ENCODE peak calls at places on chromosomes 11 and 22, in four cellular contexts. N, P, H and C are unnamed samples.
A peak's percentile ranks its signal among the peaks of the same experiment; 100 is the strongest.

GRCh38 chr11:25293166-25293565 is 796.3 kb downstream of the LUZP2 start:
- DNase-seq in H (no peak), P (no peak), N (no peak), C (no peak)

GRCh38 chr11:26573896-26574295 is 1.8 kb upstream of the MUC15 start:
- DNase-seq in H (no peak), N (no peak), P (no peak), C (no peak)

GRCh38 chr22:37639070-37639760 is at the start of gene SH3BP1:
- DNase-seq in P (peak; percentile 81), N (peak; percentile 73), H (peak; percentile 57), C (peak; percentile 70)

GRCh38 chr11:85634747-85635146 is 6.4 kb downstream of the TMEM126B start:
- DNase-seq in N (no peak), P (no peak), H (peak; percentile 11), C (no peak)

GRCh38 chr22:22085702-22086500 is 103.3 kb upstream of the TOP3B start:
- DNase-seq in H (no peak), P (no peak), N (peak; percentile 76), C (no peak)

GRCh38 chr11:8338138-8338537 is 74.5 kb upstream of the LMO1 start:
- DNase-seq in H (peak; percentile 18), P (peak; percentile 82), N (peak; percentile 74), C (peak; percentile 79)

GRCh38 chr11:69434341-69434960 is 47.0 kb upstream of the LINC01488 start:
- DNase-seq in N (no peak), H (no peak), P (peak; percentile 71), C (no peak)

GRCh38 chr11:58562375-58562800 is 13.3 kb downstream of the LPXN start:
- DNase-seq in H (peak; percentile 47), P (no peak), N (no peak), C (no peak)

GRCh38 chr11:20835561-20835960 is 166.2 kb downstream of the NELL1 start:
- DNase-seq in N (no peak), P (no peak), H (no peak), C (no peak)

GRCh38 chr11:3088806-3089205 is 31.6 kb upstream of the CARS1 start:
- DNase-seq in N (no peak), P (no peak), H (no peak), C (no peak)

GRCh38 chr11:133952199-133953190 is 4.3 kb downstream of the IGSF9B start:
- DNase-seq in N (no peak), H (no peak), P (no peak), C (no peak)

GRCh38 chr22:28426346-28427132 is 253.1 kb downstream of the TTC28 start:
- DNase-seq in P (no peak), H (peak; percentile 15), N (no peak), C (no peak)

GRCh38 chr11:77040401-77040777 is 6.2 kb downstream of the B3GNT6 start:
- DNase-seq in N (no peak), H (no peak), P (no peak), C (no peak)

GRCh38 chr11:59172345-59173079 is 580 bp downstream of the DTX4 start:
- DNase-seq in N (no peak), H (peak; percentile 10), P (peak; percentile 56), C (peak; percentile 15)

GRCh38 chr22:44410396-44411056 is 87.5 kb downstream of the RTL6 start:
- DNase-seq in N (no peak), P (no peak), H (no peak), C (no peak)

DNA sequence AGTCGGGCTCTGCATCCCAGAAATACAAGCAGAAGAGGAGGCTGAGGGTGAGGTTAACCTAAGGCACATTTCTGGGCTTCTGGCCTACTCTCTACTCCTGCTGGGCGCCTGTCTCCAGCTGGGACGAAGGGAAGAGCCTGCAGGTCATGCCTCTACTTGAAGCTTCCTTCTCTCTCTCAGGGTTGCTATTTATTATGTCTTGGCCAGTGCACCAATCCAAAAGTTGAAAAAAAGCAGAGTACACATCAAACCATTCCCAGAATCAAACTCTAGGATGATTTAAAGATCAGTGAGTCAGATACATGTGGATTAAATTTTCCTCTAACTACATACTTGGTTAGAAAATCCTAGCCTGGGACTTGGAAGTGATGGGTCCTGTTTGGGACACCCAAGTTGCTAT is 60.2 kb upstream of the CDON start:
- DNase-seq in H (no peak), P (no peak), N (no peak), C (no peak)
- TF ChIP-seq ELF4 in H (no peak), P (no peak), N (no peak), C (no peak)

GRCh38 chr11:650482-650881 is 13.4 kb downstream of the DRD4 start:
- DNase-seq in N (no peak), H (no peak), P (no peak), C (no peak)
- TF ChIP-seq ELF4 in N (no peak), H (no peak), P (no peak), C (no peak)

DNA sequence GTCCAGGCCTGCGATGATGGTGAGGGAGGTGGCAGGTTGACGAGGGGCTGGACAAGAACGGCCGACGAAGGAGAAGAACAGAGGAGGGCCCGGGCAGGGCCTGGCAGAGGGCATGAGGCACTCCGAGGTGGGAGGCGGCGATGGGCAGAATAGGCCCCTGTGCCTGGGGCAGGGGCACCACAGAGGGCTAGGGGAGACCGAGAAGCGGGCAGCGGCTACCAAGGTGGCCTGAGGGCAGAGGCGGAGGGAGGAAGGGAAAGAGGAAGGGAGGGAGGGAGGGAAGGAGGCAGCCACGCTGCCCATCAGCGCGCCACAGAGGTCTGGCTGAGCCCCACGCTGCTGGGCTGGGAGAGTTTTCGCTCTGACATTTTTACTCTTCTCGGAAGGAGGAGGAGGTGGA is 11.3 kb downstream of the LSP1 start:
- DNase-seq in P (no peak), H (no peak), N (no peak), C (no peak)
- TF ChIP-seq ELF4 in P (no peak), H (no peak), N (no peak), C (no peak)

GRCh38 chr11:101566626-101567025 is 17.2 kb downstream of the TRPC6 start:
- DNase-seq in P (peak; percentile 9), N (no peak), H (no peak), C (no peak)
- TF ChIP-seq ELF4 in P (no peak), N (no peak), H (no peak), C (no peak)

GRCh38 chr22:30238661-30239420 is 7.7 kb downstream of the LIF start:
- DNase-seq in N (peak; percentile 55), P (peak; percentile 50), H (no peak), C (no peak)
- TF ChIP-seq ELF4 in N (no peak), P (no peak), H (no peak), C (no peak)

GRCh38 chr11:75722669-75723042 is 5.0 kb downstream of the MOGAT2 start:
- DNase-seq in N (no peak), H (no peak), P (no peak), C (no peak)
- TF ChIP-seq ELF4 in N (no peak), H (no peak), P (no peak), C (no peak)

GRCh38 chr11:443542-444199 is 1.9 kb upstream of the ANO9 start:
- DNase-seq in P (no peak), N (no peak), H (no peak), C (no peak)
- TF ChIP-seq ELF4 in P (no peak), N (no peak), H (no peak), C (no peak)

GRCh38 chr11:104199041-104199440 is 35.1 kb upstream of the PDGFD start:
- DNase-seq in N (no peak), H (no peak), P (no peak), C (no peak)

GRCh38 chr11:104200688-104201087 is 36.7 kb upstream of the PDGFD start:
- DNase-seq in N (no peak), P (no peak), H (no peak), C (no peak)

DNA sequence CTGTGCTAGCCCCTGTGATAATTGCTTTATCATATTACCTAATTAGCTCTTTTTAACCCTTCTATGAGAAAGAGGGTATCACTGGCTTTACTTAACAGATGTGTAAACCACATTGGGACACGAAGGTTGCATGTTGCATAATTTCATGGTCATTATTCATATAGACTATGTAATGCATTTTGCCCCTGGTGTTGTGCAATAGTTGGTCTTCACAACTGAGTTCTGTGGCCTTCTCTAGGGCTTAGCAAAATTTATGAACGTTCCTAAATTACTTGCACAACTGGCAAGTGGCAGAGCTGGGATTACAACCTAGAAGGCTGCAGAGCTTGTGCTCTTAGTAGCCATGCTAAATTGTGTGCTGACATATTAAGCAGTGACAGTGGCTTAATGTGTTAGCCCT is 34.6 kb upstream of the PDGFD start:
- DNase-seq in H (no peak), N (no peak), P (no peak), C (no peak)
- TF ChIP-seq ELF4 in H (no peak), N (no peak), P (no peak), C (no peak)